ENCODE peak calls at places on chromosome 19, in four cellular contexts. P is GM12878, N is H1, K is HepG2. U is an unnamed sample.

GRCh38 chr19:2391118-2391725 is 31.2 kb downstream of the TMPRSS9 start:
- DNase-seq in P (peak), N (no peak), K (peak), U (peak)

GRCh38 chr19:2034729-2035589 is 16.1 kb downstream of the MKNK2 start:
- DNase-seq in P (no peak), N (peak), K (no peak), U (peak)

GRCh38 chr19:27742041-27742440 is 1470.9 kb downstream of the UQCRFS1 start:
- DNase-seq in P (no peak), N (no peak), K (no peak), U (no peak)

GRCh38 chr19:44003461-44004134 is 841 bp downstream of the ZNF230 start:
- DNase-seq in P (no peak), N (no peak), K (peak), U (no peak)

GRCh38 chr19:953501-954271 is 27.9 kb downstream of the ARID3A start:
- DNase-seq in P (no peak), N (no peak), K (no peak), U (no peak)

GRCh38 chr19:2334986-2335846 is 6.7 kb downstream of the SPPL2B start:
- DNase-seq in P (no peak), N (no peak), K (no peak), U (no peak)

GRCh38 chr19:4361152-4362037 is 18.0 kb downstream of the MPND start:
- DNase-seq in P (no peak), N (no peak), K (no peak), U (no peak)

GRCh38 chr19:30799854-30800755 is 427.9 kb downstream of the ZNF536 start:
- DNase-seq in P (no peak), N (peak), K (peak), U (peak)

GRCh38 chr19:12495002-12495802 is 10.6 kb upstream of the ZNF709 start:
- DNase-seq in P (peak), N (peak), K (peak), U (peak)

GRCh38 chr19:1119475-1120217 is 15.9 kb downstream of the GPX4 start:
- DNase-seq in P (no peak), N (no peak), K (no peak), U (no peak)

GRCh38 chr19:5553892-5554291 is 13.9 kb downstream of the TINCR start:
- DNase-seq in P (no peak), N (no peak), K (no peak), U (no peak)

GRCh38 chr19:12750851-12751250 is 740 bp upstream of the BEST2 start:
- DNase-seq in P (no peak), N (no peak), K (no peak), U (no peak)

GRCh38 chr19:6464070-6464873 is at the start of gene CRB3:
- DNase-seq in P (no peak), N (peak), K (peak), U (no peak)

GRCh38 chr19:3970313-3970807 is 539 bp downstream of the DAPK3 start:
- DNase-seq in P (no peak), N (no peak), K (no peak), U (no peak)

GRCh38 chr19:5339950-5340636 is 519 bp downstream of the PTPRS start:
- DNase-seq in P (no peak), N (no peak), K (no peak), U (no peak)

GRCh38 chr19:49409441-49410029 is 13.7 kb downstream of the PTH2 start:
- DNase-seq in P (peak), N (no peak), K (no peak), U (no peak)

GRCh38 chr19:4547303-4548237 is 7.7 kb upstream of the LRG1 start:
- DNase-seq in P (no peak), N (no peak), K (no peak), U (no peak)

GRCh38 chr19:44807162-44807561 is 1.7 kb upstream of the BCAM start:
- DNase-seq in P (no peak), N (no peak), K (peak), U (no peak)

GRCh38 chr19:36041831-36042230 is 9.2 kb upstream of the CLIP3 start:
- DNase-seq in P (no peak), N (no peak), K (peak), U (no peak)

GRCh38 chr19:4067396-4068057 is 828 bp upstream of the ZBTB7A start:
- DNase-seq in P (no peak), N (no peak), K (no peak), U (no peak)

GRCh38 chr19:30649934-30650614 is 277.9 kb downstream of the ZNF536 start:
- DNase-seq in P (peak), N (no peak), K (peak), U (peak)

GRCh38 chr19:56477429-56478338 is 539 bp upstream of the ZNF667 start:
- DNase-seq in P (no peak), N (peak), K (no peak), U (peak)

GRCh38 chr19:48646192-48646911 is 365 bp upstream of the CA11 start:
- DNase-seq in P (no peak), N (peak), K (peak), U (peak)

GRCh38 chr19:46599716-46600392 is 1.3 kb upstream of the CALM3 start:
- DNase-seq in P (no peak), N (no peak), K (no peak), U (no peak)

GRCh38 chr19:41564515-41565383 is 11.2 kb upstream of the CEACAM21 start:
- DNase-seq in P (no peak), N (no peak), K (no peak), U (no peak)

GRCh38 chr19:46056536-46056935 is 15.7 kb upstream of the IGFL4 start:
- DNase-seq in P (no peak), N (no peak), K (peak), U (no peak)

GRCh38 chr19:35083678-35084077 is 31.9 kb upstream of the FXYD3 start:
- DNase-seq in P (no peak), N (no peak), K (no peak), U (no peak)

GRCh38 chr19:2334426-2334825 is 5.9 kb downstream of the SPPL2B start:
- DNase-seq in P (no peak), N (no peak), K (no peak), U (no peak)

GRCh38 chr19:48415395-48415794 is 21.9 kb downstream of the GRIN2D start:
- DNase-seq in P (no peak), N (peak), K (peak), U (peak)

GRCh38 chr19:54415208-54415900 is at the start of gene TTYH1:
- DNase-seq in P (no peak), N (no peak), K (no peak), U (no peak)

GRCh38 chr19:51321799-51322198 is 10.4 kb downstream of the IGLON5 start:
- DNase-seq in P (no peak), N (no peak), K (no peak), U (no peak)

GRCh38 chr19:53581871-53582279 is 43.9 kb downstream of the ZNF331 start:
- DNase-seq in P (no peak), N (no peak), K (no peak), U (no peak)

GRCh38 chr19:19152668-19153384 is 14.5 kb upstream of the TMEM161A start:
- DNase-seq in P (no peak), N (no peak), K (no peak), U (no peak)

GRCh38 chr19:6811906-6812305 is 39.4 kb downstream of the VAV1 start:
- DNase-seq in P (peak), N (no peak), K (peak), U (no peak)

GRCh38 chr19:14149011-14149410 is 12.6 kb upstream of the ASF1B start:
- DNase-seq in P (no peak), N (no peak), K (no peak), U (no peak)
- H3K9ac ChIP-seq in P (no peak), N (no peak), K (no peak), U (no peak)

DNA sequence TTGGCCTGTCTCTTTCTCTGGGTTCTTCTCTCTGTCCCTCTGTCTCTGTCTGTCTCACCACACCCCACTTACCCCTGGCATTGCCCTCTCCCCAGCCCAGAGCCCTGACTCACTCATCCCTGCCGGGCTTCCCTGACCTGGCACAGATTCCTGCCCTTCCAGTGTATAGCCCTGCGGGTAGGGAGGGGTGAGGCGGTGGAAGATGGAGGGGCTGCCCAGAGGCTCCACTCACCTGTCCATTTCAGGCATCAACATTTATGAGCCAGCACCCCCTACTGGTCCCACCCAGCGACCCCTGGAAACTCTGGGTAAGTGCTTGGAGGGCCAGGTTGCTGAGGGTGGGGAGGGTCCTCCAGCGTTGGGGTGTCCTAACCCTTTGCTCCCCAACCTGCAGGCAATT is 1.0 kb downstream of the NCCRP1 start:
- DNase-seq in P (no peak), N (no peak), K (no peak), U (no peak)
- TF ChIP-seq SUZ12 in P (no peak), N (no peak), K (no peak), U (no peak)

DNA sequence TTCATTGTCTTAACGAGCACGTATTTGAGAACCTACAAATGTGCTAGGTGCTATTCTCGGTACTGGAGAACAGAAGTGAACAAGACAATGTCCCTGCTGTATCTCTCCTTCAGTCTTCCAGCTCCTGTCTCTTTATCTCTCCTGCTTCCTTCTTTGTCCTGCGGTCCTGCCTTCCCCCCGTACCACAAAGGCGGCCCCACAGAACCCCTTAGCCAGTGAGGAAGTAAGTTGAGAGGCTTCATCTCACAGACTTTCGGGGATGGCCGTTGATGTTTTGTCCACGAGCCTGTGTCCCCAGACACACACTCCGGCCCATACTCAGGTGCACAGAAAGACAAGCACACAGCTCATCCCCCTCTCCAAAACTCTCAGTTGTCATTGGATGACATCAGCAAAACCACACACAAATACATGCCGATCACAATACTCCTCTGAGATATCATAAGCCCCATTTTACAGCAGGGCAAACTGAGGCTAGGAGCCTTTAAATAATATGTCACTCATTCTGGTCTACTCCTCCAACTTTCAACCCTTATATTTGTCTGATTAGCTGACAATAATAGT is 499 bp upstream of the SWSAP1 start:
- DNase-seq in P (no peak), N (no peak), K (no peak), U (no peak)
- H3K9ac ChIP-seq in P (peak), N (no peak), K (peak), U (peak)

GRCh38 chr19:32822916-32823746 is 46.4 kb downstream of the SLC7A9 start:
- DNase-seq in P (no peak), N (no peak), K (no peak), U (no peak)
- TF ChIP-seq SUZ12 in P (no peak), N (no peak), K (no peak), U (no peak)

DNA sequence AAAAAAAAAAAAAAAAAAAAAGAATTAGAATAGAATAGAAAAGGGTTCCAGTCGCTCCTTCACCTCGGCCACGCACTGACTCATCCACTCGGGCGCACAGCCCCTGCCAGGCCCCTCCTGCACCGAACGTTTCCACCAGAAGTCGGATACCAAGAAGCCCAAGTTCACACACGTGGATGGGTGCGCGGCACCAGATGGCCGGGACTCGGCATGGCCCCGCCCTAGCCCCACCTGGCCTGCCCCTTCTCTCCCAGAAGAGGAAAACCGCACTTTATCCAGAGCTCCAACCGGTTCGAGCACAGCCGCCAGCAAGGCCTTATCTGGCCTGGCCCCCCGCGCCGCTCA is 5.9 kb downstream of the PRR36 start:
- DNase-seq in P (no peak), N (no peak), K (no peak), U (peak)
- H3K9ac ChIP-seq in P (no peak), N (no peak), K (no peak), U (peak)

GRCh38 chr19:10553087-10553667 is 9.5 kb downstream of the ATG4D start:
- DNase-seq in P (no peak), N (no peak), K (no peak), U (no peak)
- TF ChIP-seq SUZ12 in P (no peak), N (no peak), K (no peak), U (no peak)

DNA sequence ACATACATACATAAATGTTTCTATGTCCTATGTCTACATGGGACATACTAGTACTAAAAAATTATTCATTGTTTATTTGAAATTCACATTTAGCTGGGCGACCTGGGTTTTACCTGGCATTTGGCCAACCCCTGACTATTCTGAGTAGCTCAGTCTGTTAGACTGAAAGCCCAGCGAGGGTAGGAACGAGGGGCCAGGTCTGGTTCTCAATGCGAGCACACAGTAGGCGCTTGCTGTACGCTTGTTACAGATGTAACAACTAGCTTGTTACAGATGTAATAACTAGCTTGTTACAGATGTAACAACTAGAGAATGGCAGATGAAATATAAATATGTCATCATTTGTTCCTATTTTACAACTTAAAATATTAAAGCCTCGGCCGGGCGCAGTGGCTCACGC is 920 bp upstream of the ANO8 start:
- DNase-seq in P (no peak), N (no peak), K (no peak), U (no peak)
- H3K9ac ChIP-seq in P (no peak), N (no peak), K (no peak), U (no peak)